ENCODE peak calls at places on chromosome 19, in four cellular contexts. F is IMR-90, X is H1, R is H9. S is an unnamed sample.

GRCh38 chr19:3692141-3693029 is 7.9 kb downstream of the PIP5K1C start:
- DNase-seq in F (no peak), R (no peak), X (no peak), S (peak; percentile 44)

GRCh38 chr19:49534632-49535385 is 7.0 kb downstream of the RCN3 start:
- DNase-seq in F (no peak), X (no peak), R (no peak), S (no peak)

GRCh38 chr19:42191855-42192254 is 25.6 kb downstream of the DEDD2 start:
- DNase-seq in R (no peak), X (no peak), F (peak; percentile 84), S (no peak)

GRCh38 chr19:51183629-51184028 is 41.3 kb upstream of the CD33 start:
- DNase-seq in R (no peak), X (no peak), F (no peak), S (no peak)

GRCh38 chr19:14718522-14719113 is 28.8 kb downstream of the ZNF333 start:
- DNase-seq in R (no peak), F (no peak), X (no peak), S (peak; percentile 17)

GRCh38 chr19:40465025-40465780 is at the start of gene BLVRB:
- DNase-seq in R (no peak), X (no peak), F (peak; percentile 52), S (no peak)

GRCh38 chr19:7636317-7636690 is 606 bp upstream of the STXBP2 start:
- DNase-seq in F (no peak), R (no peak), X (no peak), S (no peak)

GRCh38 chr19:28463493-28464053 is 749.4 kb downstream of the UQCRFS1 start:
- DNase-seq in R (no peak), F (no peak), X (no peak), S (no peak)

GRCh38 chr19:3073159-3073563 is 10.9 kb upstream of the TLE5 start:
- DNase-seq in X (no peak), F (peak; percentile 68), R (no peak), S (peak; percentile 79)

GRCh38 chr19:39492788-39493187 is 6.0 kb upstream of the DLL3 start:
- DNase-seq in F (no peak), R (no peak), X (no peak), S (no peak)

GRCh38 chr19:10143700-10144099 is 24.0 kb upstream of the EIF3G start:
- DNase-seq in R (no peak), X (no peak), F (no peak), S (no peak)

GRCh38 chr19:15252398-15253018 is 20.3 kb upstream of the EPHX3 start:
- DNase-seq in R (peak; percentile 44), X (no peak), F (peak; percentile 45), S (peak; percentile 41)

GRCh38 chr19:10393137-10393536 is 10.2 kb downstream of the CDC37 start:
- DNase-seq in F (no peak), R (no peak), X (no peak), S (no peak)

GRCh38 chr19:17944301-17944700 is 11.5 kb downstream of the CCDC124 start:
- DNase-seq in R (no peak), X (no peak), F (peak; percentile 88), S (no peak)

GRCh38 chr19:55716531-55716930 is 21.7 kb downstream of the NLRP9 start:
- DNase-seq in X (no peak), R (no peak), F (no peak), S (no peak)

GRCh38 chr19:12162513-12162881 is 399 bp upstream of the ZNF136 start:
- DNase-seq in R (no peak), F (no peak), X (no peak), S (no peak)

GRCh38 chr19:52901842-52902241 is 4.4 kb upstream of the ZNF320 start:
- DNase-seq in X (no peak), R (no peak), F (no peak), S (no peak)

GRCh38 chr19:33414667-33415605 is 41.4 kb downstream of the CEBPG start:
- DNase-seq in X (no peak), R (no peak), F (no peak), S (no peak)

GRCh38 chr19:45967246-45967645 is 6.4 kb downstream of the NOVA2 start:
- DNase-seq in X (no peak), F (no peak), R (no peak), S (no peak)

GRCh38 chr19:20423381-20424207 is 142.0 kb downstream of the ZNF737 start:
- DNase-seq in F (peak; percentile 7), X (no peak), R (peak; percentile 34), S (peak; percentile 87)

GRCh38 chr19:20422216-20422615 is 143.4 kb downstream of the ZNF737 start:
- DNase-seq in X (no peak), F (no peak), R (no peak), S (peak; percentile 85)

DNA sequence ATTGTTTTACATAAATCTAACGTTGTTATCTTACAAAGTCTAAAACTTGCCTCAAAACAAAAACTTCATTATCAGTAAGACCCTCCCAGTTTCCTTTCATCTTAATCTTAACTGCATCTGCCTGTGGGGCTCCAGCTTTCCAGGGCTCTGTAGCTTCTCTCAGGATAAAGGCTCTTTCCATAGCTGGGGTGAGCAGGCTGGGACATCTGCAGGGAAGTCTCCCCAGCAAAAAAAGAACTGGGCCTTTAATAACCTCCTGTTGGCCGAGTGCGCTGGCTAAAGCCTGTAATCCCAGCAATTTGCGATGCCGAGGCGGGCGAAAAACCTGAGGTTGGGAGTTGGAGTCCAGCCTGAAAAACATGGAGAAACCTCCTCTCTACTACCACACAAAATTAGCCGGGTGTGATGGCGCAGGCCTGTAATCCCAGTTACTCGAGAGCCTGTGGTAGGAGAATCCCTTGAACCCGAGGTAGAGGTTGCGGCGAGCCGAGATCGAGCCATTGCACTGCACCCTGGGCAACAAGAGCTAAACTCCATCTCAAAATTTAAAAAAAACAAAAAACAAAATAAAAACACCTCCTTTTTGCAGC is 142.9 kb downstream of the ZNF737 start:
- DNase-seq in F (no peak), X (no peak), R (no peak), S (peak; percentile 88)
- H2BK5ac ChIP-seq in F (no peak overlapping the region), X (peak overlapping the region; percentile 22), R (no peak overlapping the region), S (no peak overlapping the region)

DNA sequence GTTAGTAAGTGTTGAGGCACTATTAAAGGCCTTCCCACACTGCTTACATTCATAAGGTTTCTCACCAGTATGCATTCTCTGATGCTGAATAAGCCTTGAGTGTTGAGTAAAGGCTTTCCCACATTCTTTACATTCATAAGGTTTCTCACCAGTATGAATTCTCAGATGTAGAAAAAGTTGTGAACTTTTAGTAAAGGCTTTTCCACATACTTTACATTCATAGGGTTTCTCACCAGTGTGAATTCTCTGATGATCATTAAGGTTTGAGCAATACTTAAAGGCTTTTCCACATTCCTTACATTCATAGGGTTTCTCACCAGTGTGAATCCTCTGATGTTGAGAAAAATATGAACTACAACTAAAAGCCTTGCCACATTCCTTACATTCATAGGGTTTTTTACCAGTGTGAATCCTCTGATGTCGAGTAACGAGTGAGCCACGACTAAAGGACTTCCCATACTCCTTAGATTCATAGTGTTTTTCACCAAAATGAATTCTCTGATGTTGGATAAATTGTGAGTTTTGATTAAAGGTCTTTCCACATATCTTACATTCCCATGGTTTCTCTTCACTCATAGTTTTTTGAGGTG is 24.2 kb downstream of the ZNF829 start:
- DNase-seq in F (no peak), R (no peak), X (no peak), S (peak; percentile 26)
- H3K56ac ChIP-seq in F (no peak overlapping the region), R (no peak overlapping the region), X (no peak overlapping the region), S (no peak overlapping the region)

DNA sequence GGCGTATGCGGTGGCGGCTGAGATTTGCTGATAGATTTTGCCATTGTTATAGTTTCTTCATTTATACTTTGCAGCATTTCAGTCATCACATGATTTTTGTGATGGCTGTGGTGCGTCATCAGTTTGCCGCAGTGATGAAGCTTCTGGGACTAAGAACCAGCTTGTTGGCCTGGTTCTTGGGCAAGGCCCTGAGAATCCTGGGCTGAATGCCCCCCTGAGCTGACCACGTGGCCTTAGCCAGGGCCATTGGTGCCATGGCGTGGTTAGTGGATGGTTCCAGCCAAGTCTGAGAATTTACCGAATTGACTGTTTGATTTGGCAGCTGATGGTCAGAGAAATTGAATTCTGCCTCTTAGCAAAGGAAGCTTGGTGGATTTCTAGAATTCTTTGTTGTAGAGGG is 17.8 kb downstream of the GATAD2A start:
- DNase-seq in F (no peak), X (no peak), R (no peak), S (no peak)
- H2BK5ac ChIP-seq in F (no peak overlapping the region), X (no peak overlapping the region), R (no peak overlapping the region), S (no peak overlapping the region)

GRCh38 chr19:31337007-31337914 is 12.0 kb downstream of the TSHZ3 start:
- DNase-seq in X (no peak), F (no peak), R (no peak), S (no peak)

GRCh38 chr19:31334101-31334848 is 15.0 kb downstream of the TSHZ3 start:
- DNase-seq in X (no peak), R (no peak), F (peak; percentile 74), S (no peak)

GRCh38 chr19:31335716-31336115 is 13.5 kb downstream of the TSHZ3 start:
- DNase-seq in R (no peak), F (no peak), X (no peak), S (no peak)

GRCh38 chr19:31332096-31332495 is 17.1 kb downstream of the TSHZ3 start:
- DNase-seq in F (peak; percentile 79), R (no peak), X (no peak), S (no peak)

DNA sequence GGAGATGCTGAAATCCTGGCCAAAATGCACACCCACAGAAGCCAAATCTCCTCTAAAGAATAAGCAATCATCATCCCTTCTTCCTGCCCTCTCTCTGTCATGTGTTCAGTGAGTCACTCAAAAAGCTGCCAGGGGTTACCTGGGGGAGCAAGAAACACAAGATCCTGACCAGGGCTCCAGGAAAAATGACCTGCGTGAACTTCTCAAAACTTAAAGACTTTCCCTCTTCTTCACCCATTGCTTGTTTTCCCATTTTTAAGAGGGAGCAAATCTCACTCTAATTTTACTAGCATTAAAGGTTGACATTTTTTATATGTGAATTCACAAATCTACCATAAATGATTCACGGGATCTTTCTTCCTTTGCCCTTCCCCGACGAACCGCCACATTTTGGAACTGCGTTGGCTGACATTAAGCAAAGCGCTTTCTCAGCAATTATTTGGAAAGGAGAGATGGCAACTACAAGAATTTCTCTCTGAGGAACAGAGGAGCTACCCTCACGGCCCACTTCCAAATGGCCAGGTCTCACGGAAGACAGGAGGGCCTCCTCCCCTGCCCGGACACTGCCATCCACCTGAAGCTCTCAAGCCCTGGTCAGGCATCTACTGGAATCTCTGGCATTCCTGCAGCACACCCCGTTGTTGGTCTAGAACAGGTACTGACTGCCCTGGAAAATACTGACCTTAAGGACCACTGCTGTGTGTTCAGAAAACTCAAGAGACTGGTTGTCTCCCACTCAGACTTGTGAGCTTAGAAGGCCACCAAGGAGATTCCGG is 14.2 kb downstream of the TSHZ3 start:
- DNase-seq in R (no peak), F (peak; percentile 60), X (no peak), S (no peak)
- H3K56ac ChIP-seq in R (no peak overlapping the region), F (no peak overlapping the region), X (no peak overlapping the region), S (no peak overlapping the region)

DNA sequence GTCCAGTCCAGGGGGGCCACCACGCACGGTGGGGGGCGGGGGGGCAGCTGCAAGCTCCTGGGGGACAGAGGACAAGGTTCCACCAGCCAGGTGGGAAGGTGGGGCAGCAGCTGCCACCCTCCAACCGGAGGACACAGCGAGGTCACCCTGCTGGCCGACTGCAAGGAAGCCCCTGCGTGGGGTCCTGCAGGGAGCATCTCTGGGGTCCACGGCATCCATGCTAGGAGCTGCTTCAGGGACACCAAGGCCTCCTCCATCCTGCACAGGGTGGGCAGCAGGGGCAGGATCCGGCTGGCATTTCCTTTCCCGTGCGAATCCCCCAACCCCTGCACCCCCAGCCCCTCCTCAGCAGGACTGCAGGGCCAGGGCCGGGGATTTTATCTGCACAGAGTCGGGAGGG is 8.3 kb upstream of the KLF16 start:
- DNase-seq in R (peak; percentile 19), F (no peak), X (no peak), S (no peak)
- H2BK5ac ChIP-seq in R (no peak overlapping the region), F (no peak overlapping the region), X (no peak overlapping the region), S (no peak overlapping the region)

GRCh38 chr19:16532440-16533273 is 9.6 kb downstream of the CHERP start:
- DNase-seq in R (no peak), X (no peak), F (no peak), S (no peak)
- H3K56ac ChIP-seq in R (no peak overlapping the region), X (no peak overlapping the region), F (no peak overlapping the region), S (no peak overlapping the region)

GRCh38 chr19:5621945-5622464 is 571 bp downstream of the SAFB2 start:
- DNase-seq in F (no peak), R (no peak), X (no peak), S (peak; percentile 8)
- H2BK5ac ChIP-seq in F (peak overlapping the region; percentile 64), R (no peak overlapping the region), X (no peak overlapping the region), S (no peak overlapping the region)

S was measured in mesendoderm.